ENCODE peak calls at places on chromosomes 5 and 9, in six cellular contexts. X is kidney glomerular epithelial cell; A is COR-L47; U is stimulated activated CD4-positive, alpha-beta T cell treated with anti-CD3 and anti-CD28 coated beads, Interleukin-4, amount 100 ng/mL, for 1 hour; C is RPMI7951; L is adipocyte. K is an unnamed sample.

GRCh38 chr9:116234091-116234490 is 80.5 kb downstream of the PAPPA start:
- DNase-seq in C (peak), L (peak), A (no peak), U (no peak), X (peak), K (no peak)

GRCh38 chr5:143195496-143195895 is 208.0 kb downstream of the NR3C1 start:
- DNase-seq in U (no peak), C (no peak), L (peak), A (no peak), X (no peak), K (no peak)

GRCh38 chr5:95081500-95082355 is 203.2 kb downstream of the MCTP1 start:
- DNase-seq in L (peak), C (peak), X (peak), U (peak), A (no peak), K (no peak)

GRCh38 chr9:70475211-70475610 is 60.8 kb upstream of the KLF9 start:
- DNase-seq in A (no peak), L (no peak), U (no peak), X (no peak), C (no peak), K (no peak)

GRCh38 chr5:121024416-121025311 is 560.6 kb downstream of the PRR16 start:
- DNase-seq in U (no peak), L (no peak), C (no peak), X (no peak), A (no peak), K (no peak)

GRCh38 chr5:173759696-173760095 is 128.5 kb upstream of the CPEB4 start:
- DNase-seq in X (no peak), A (no peak), C (no peak), L (no peak), U (no peak), K (no peak)

GRCh38 chr9:95508242-95508967 is 8.4 kb downstream of the PTCH1 start:
- DNase-seq in U (peak), L (no peak), C (peak), X (no peak), A (peak), K (no peak)

GRCh38 chr5:135740475-135740874 is 94.0 kb upstream of the SLC25A48 start:
- DNase-seq in A (no peak), C (no peak), U (no peak), L (no peak), X (no peak), K (no peak)

GRCh38 chr9:97593960-97594359 is 39.2 kb downstream of the TSTD2 start:
- DNase-seq in C (no peak), L (peak), U (no peak), A (no peak), X (no peak), K (no peak)

GRCh38 chr5:104412649-104413240 is 850.2 kb upstream of the NUDT12 start:
- DNase-seq in X (peak), U (no peak), A (peak), C (peak), L (peak), K (no peak)

GRCh38 chr5:125485003-125485641 is 738.7 kb upstream of the ZNF608 start:
- DNase-seq in A (peak), C (peak), X (peak), L (peak), U (no peak), K (no peak)

GRCh38 chr9:36407122-36407723 is 7.2 kb upstream of the RNF38 start:
- DNase-seq in A (peak), U (peak), L (peak), C (peak), X (peak), K (peak)

GRCh38 chr9:123541441-123541840 is 185.4 kb downstream of the CRB2 start:
- DNase-seq in L (no peak), A (no peak), C (no peak), X (peak), U (no peak), K (no peak)

GRCh38 chr5:163089926-163090325 is 347.5 kb upstream of the CCNG1 start:
- DNase-seq in C (no peak), L (no peak), A (no peak), X (no peak), U (no peak), K (no peak)

GRCh38 chr5:142549834-142550233 is 136.1 kb downstream of the FGF1 start:
- DNase-seq in U (no peak), X (no peak), A (no peak), L (no peak), C (no peak), K (no peak)

GRCh38 chr9:116700279-116700678 is 13.2 kb downstream of the TRIM32 start:
- DNase-seq in U (no peak), A (no peak), C (no peak), L (no peak), X (no peak), K (no peak)